ENCODE peak calls at places on chromosomes 7 and 10, in eight cellular contexts. Q is HS-5, Z is A549, B is GM13977, M is KBM-7, X is iris pigment epithelial cell, R is cerebellum, G is frontal cortex. T is an unnamed sample.

GRCh38 chr10:80278480-80278879 is 11.0 kb downstream of the MAT1A start:
- DNase-seq in Q (no peak), Z (no peak), B (no peak), M (no peak), X (no peak), R (no peak), G (no peak), T (no peak)

GRCh38 chr7:128830231-128831177 is at the start of gene FLNC:
- DNase-seq in Q (no peak), Z (no peak), B (peak), M (peak), X (peak), R (no peak), G (peak), T (no peak)

GRCh38 chr10:35063837-35064454 is 26.2 kb downstream of the CUL2 start:
- DNase-seq in Q (no peak), Z (peak), B (no peak), M (no peak), X (no peak), R (no peak), G (no peak), T (no peak)

GRCh38 chr7:15561840-15562239 is at the start of gene AGMO:
- DNase-seq in Q (no peak), Z (peak), B (no peak), M (no peak), X (peak), R (no peak), G (peak), T (peak)

GRCh38 chr7:6158424-6159096 is 113.9 kb downstream of the CYTH3 start:
- DNase-seq in Q (no peak), Z (no peak), B (no peak), M (no peak), X (no peak), R (no peak), G (peak), T (peak)

GRCh38 chr10:1289591-1289990 is 233.4 kb downstream of the WDR37 start:
- DNase-seq in Q (no peak), Z (no peak), B (no peak), M (no peak), X (no peak), R (no peak), G (no peak), T (no peak)

GRCh38 chr7:106117767-106118544 is 5.8 kb upstream of the SYPL1 start:
- DNase-seq in Q (no peak), Z (no peak), B (no peak), M (no peak), X (no peak), R (no peak), G (no peak), T (no peak)

GRCh38 chr7:152733286-152733934 is 26.1 kb upstream of the ACTR3B start:
- DNase-seq in Q (no peak), Z (peak), B (no peak), M (peak), X (no peak), R (no peak), G (no peak), T (no peak)

GRCh38 chr7:70298780-70299446 is 700.6 kb downstream of the AUTS2 start:
- DNase-seq in Q (no peak), Z (no peak), B (no peak), M (no peak), X (no peak), R (no peak), G (peak), T (no peak)

GRCh38 chr7:98807306-98807880 is 62.4 kb downstream of the TMEM130 start:
- DNase-seq in Q (no peak), Z (no peak), B (no peak), M (no peak), X (no peak), R (no peak), G (no peak), T (no peak)

GRCh38 chr7:36790280-36790679 is 66.0 kb upstream of the AOAH start:
- DNase-seq in Q (no peak), Z (no peak), B (no peak), M (no peak), X (no peak), R (no peak), G (no peak), T (no peak)

GRCh38 chr10:130787252-130787651 is 524.3 kb downstream of the TCERG1L start:
- DNase-seq in Q (no peak), Z (no peak), B (no peak), M (no peak), X (no peak), R (no peak), G (no peak), T (no peak)

GRCh38 chr10:7942311-7942710 is 112.2 kb upstream of the GATA3 start:
- DNase-seq in Q (no peak), Z (no peak), B (no peak), M (no peak), X (no peak), R (no peak), G (no peak), T (no peak)

GRCh38 chr10:100006241-100006886 is 3.4 kb downstream of the DNMBP start:
- DNase-seq in Q (peak), Z (peak), B (peak), M (peak), X (peak), R (no peak), G (no peak), T (no peak)

GRCh38 chr7:73652541-73652949 is 15.1 kb upstream of the VPS37D start:
- DNase-seq in Q (no peak), Z (no peak), B (no peak), M (no peak), X (no peak), R (no peak), G (no peak), T (no peak)

GRCh38 chr7:98557538-98558031 is 59.5 kb upstream of the NPTX2 start:
- DNase-seq in Q (no peak), Z (no peak), B (no peak), M (no peak), X (no peak), R (no peak), G (no peak), T (no peak)

GRCh38 chr7:31134246-31135188 is 82.4 kb downstream of the ADCYAP1R1 start:
- DNase-seq in Q (peak), Z (peak), B (peak), M (peak), X (peak), R (peak), G (peak), T (peak)

GRCh38 chr10:69961168-69961863 is 91.3 kb upstream of the MACROH2A2 start:
- DNase-seq in Q (no peak), Z (no peak), B (no peak), M (no peak), X (peak), R (no peak), G (no peak), T (no peak)

GRCh38 chr7:68078311-68078710 is 1081.7 kb downstream of the TYW1 start:
- DNase-seq in Q (no peak), Z (no peak), B (no peak), M (no peak), X (no peak), R (no peak), G (no peak), T (no peak)

GRCh38 chr7:132733860-132734259 is 157.6 kb upstream of the PLXNA4 start:
- DNase-seq in Q (no peak), Z (no peak), B (no peak), M (no peak), X (no peak), R (no peak), G (no peak), T (no peak)

GRCh38 chr10:78327778-78328591 is 294.3 kb downstream of the RPS24 start:
- DNase-seq in Q (no peak), Z (no peak), B (no peak), M (no peak), X (no peak), R (no peak), G (no peak), T (no peak)

GRCh38 chr10:108362956-108363355 is 1198.5 kb upstream of the SORCS1 start:
- DNase-seq in Q (no peak), Z (no peak), B (no peak), M (no peak), X (no peak), R (no peak), G (no peak), T (no peak)

GRCh38 chr10:14146005-14146404 is 184.7 kb downstream of the FRMD4A start:
- DNase-seq in Q (peak), Z (no peak), B (no peak), M (no peak), X (peak), R (no peak), G (no peak), T (no peak)

GRCh38 chr7:69204936-69205335 is 393.3 kb upstream of the AUTS2 start:
- DNase-seq in Q (no peak), Z (no peak), B (no peak), M (no peak), X (no peak), R (no peak), G (no peak), T (no peak)

GRCh38 chr10:49601857-49602256 is 8.3 kb upstream of the SLC18A3 start:
- DNase-seq in Q (no peak), Z (no peak), B (no peak), M (no peak), X (peak), R (no peak), G (no peak), T (no peak)

GRCh38 chr10:112701528-112702295 is 248.3 kb upstream of the TCF7L2 start:
- DNase-seq in Q (no peak), Z (no peak), B (no peak), M (no peak), X (no peak), R (no peak), G (no peak), T (no peak)

GRCh38 chr10:35503548-35503947 is 101.6 kb upstream of the GJD4 start:
- DNase-seq in Q (no peak), Z (no peak), B (no peak), M (no peak), X (no peak), R (no peak), G (no peak), T (no peak)

GRCh38 chr7:66013938-66014337 is 31.9 kb upstream of the GUSB start:
- DNase-seq in Q (no peak), Z (peak), B (no peak), M (peak), X (peak), R (no peak), G (peak), T (peak)

GRCh38 chr10:118725784-118726507 is 28.8 kb downstream of the CACUL1 start:
- DNase-seq in Q (no peak), Z (no peak), B (no peak), M (no peak), X (peak), R (no peak), G (no peak), T (no peak)

GRCh38 chr10:92640110-92640509 is 47.2 kb downstream of the KIF11 start:
- DNase-seq in Q (no peak), Z (peak), B (no peak), M (no peak), X (peak), R (no peak), G (no peak), T (no peak)

GRCh38 chr10:98268694-98269386 is 846 bp upstream of the LOXL4 start:
- DNase-seq in Q (no peak), Z (peak), B (peak), M (no peak), X (no peak), R (no peak), G (no peak), T (no peak)

GRCh38 chr10:92573798-92574544 is at the start of gene IDE:
- DNase-seq in Q (no peak), Z (peak), B (peak), M (peak), X (peak), R (peak), G (peak), T (peak)

GRCh38 chr10:21364196-21365114 is 161.0 kb downstream of the SKIDA1 start:
- DNase-seq in Q (peak), Z (peak), B (no peak), M (no peak), X (peak), R (no peak), G (no peak), T (no peak)

T was measured in pons.